ENCODE peak calls at places on chromosomes 12 and 14, in seven cellular contexts. N is AG10803, W is cardiac fibroblast, B is tibial nerve, J is uterus, K is cardiac muscle cell, H is heart left ventricle. L is an unnamed sample.

GRCh38 chr12:13177373-13177772 is 19.2 kb upstream of the EMP1 start:
- DNase-seq in J (no peak), N (no peak), W (no peak), B (no peak), K (no peak), H (no peak), L (no peak)

GRCh38 chr14:69363055-69363454 is 35.0 kb downstream of the ERH start:
- DNase-seq in K (peak), H (no peak), W (peak), J (no peak), N (peak), B (no peak), L (peak)

GRCh38 chr12:123270380-123271181 is 1.1 kb downstream of the CDK2AP1 start:
- DNase-seq in N (peak), J (no peak), W (peak), H (peak), B (no peak), K (peak), L (peak)

GRCh38 chr12:2295941-2296461 is 243.2 kb downstream of the CACNA1C start:
- DNase-seq in K (peak), B (no peak), W (no peak), J (no peak), N (peak), H (no peak), L (no peak)

GRCh38 chr12:27828196-27828595 is 48.2 kb upstream of the MANSC4 start:
- DNase-seq in N (peak), W (no peak), B (no peak), J (no peak), K (no peak), H (no peak), L (no peak)

GRCh38 chr12:48514728-48515127 is 10.7 kb upstream of the OR8S1 start:
- DNase-seq in W (no peak), B (no peak), N (no peak), H (no peak), K (no peak), J (no peak), L (no peak)

GRCh38 chr12:78916845-78917480 is 52.4 kb downstream of the SYT1 start:
- DNase-seq in K (peak), H (no peak), J (no peak), B (no peak), W (peak), N (peak), L (peak)

GRCh38 chr12:47997321-47997720 is 7.0 kb downstream of the COL2A1 start:
- DNase-seq in J (no peak), H (no peak), W (no peak), N (no peak), B (no peak), K (no peak), L (no peak)

GRCh38 chr12:67586951-67587350 is 61.6 kb upstream of the DYRK2 start:
- DNase-seq in K (no peak), W (no peak), N (no peak), H (no peak), B (no peak), J (no peak), L (no peak)

GRCh38 chr14:105204206-105204930 is 23.3 kb upstream of the NUDT14 start:
- DNase-seq in W (peak), N (peak), J (no peak), K (no peak), B (no peak), H (no peak), L (no peak)

GRCh38 chr12:95384785-95385184 is 89.2 kb upstream of the METAP2 start:
- DNase-seq in H (no peak), W (no peak), B (no peak), K (no peak), N (no peak), J (no peak), L (no peak)

GRCh38 chr12:14272954-14273910 is 92.2 kb upstream of the ATF7IP start:
- DNase-seq in H (no peak), W (no peak), N (no peak), J (no peak), K (no peak), B (no peak), L (no peak)

GRCh38 chr12:127240249-127240929 is 1026.6 kb upstream of the TMEM132C start:
- DNase-seq in H (no peak), B (no peak), W (no peak), K (no peak), J (no peak), N (no peak), L (no peak)

GRCh38 chr12:93734784-93735183 is 57.6 kb downstream of the CRADD start:
- DNase-seq in K (peak), J (no peak), B (no peak), H (no peak), N (no peak), W (peak), L (peak)

GRCh38 chr14:65560340-65561027 is 148.0 kb downstream of the FUT8 start:
- DNase-seq in N (peak), K (no peak), J (no peak), H (no peak), W (no peak), B (no peak), L (no peak)

GRCh38 chr12:123533672-123534643 is at the start of gene RILPL1:
- DNase-seq in B (no peak), K (peak), J (peak), W (peak), H (peak), N (peak), L (peak)

GRCh38 chr12:96077081-96077480 is 41.7 kb upstream of the LTA4H start:
- DNase-seq in H (no peak), K (no peak), N (no peak), W (no peak), B (no peak), J (no peak), L (no peak)

GRCh38 chr14:83887871-83888270 is 1642.1 kb upstream of the FLRT2 start:
- DNase-seq in N (no peak), B (no peak), W (no peak), J (no peak), H (no peak), K (no peak), L (no peak)

GRCh38 chr14:95906591-95906990 is 30.0 kb downstream of the TUNAR start:
- DNase-seq in B (no peak), K (no peak), H (no peak), N (no peak), J (no peak), W (no peak), L (no peak)

GRCh38 chr14:100436745-100437406 is 113.7 kb downstream of the SLC25A47 start:
- DNase-seq in N (no peak), J (no peak), K (no peak), W (no peak), H (no peak), B (no peak), L (no peak)

GRCh38 chr12:53219116-53219955 is 12.3 kb upstream of the ITGB7 start:
- DNase-seq in W (peak), N (peak), H (peak), J (no peak), K (peak), B (no peak), L (peak)

GRCh38 chr12:28171356-28172060 is 18.7 kb upstream of the CCDC91 start:
- DNase-seq in J (no peak), K (no peak), B (no peak), W (no peak), N (peak), H (no peak), L (no peak)

GRCh38 chr12:119369907-119370546 is 35.5 kb downstream of the CCDC60 start:
- DNase-seq in B (no peak), H (no peak), W (no peak), J (no peak), K (no peak), N (no peak), L (no peak)

GRCh38 chr12:124898200-124898950 is 16.1 kb downstream of the UBC start:
- DNase-seq in H (peak), W (peak), N (no peak), B (no peak), K (no peak), J (no peak), L (peak)

GRCh38 chr12:15525414-15525813 is 203.1 kb downstream of the PTPRO start:
- DNase-seq in J (no peak), H (no peak), B (no peak), K (no peak), W (no peak), N (no peak), L (no peak)

GRCh38 chr12:15522574-15523187 is 200.4 kb downstream of the PTPRO start:
- DNase-seq in B (no peak), W (peak), K (peak), H (no peak), J (no peak), N (peak), L (peak)

GRCh38 chr12:15526033-15526432 is 203.7 kb downstream of the PTPRO start:
- DNase-seq in H (no peak), W (no peak), N (no peak), B (no peak), J (no peak), K (no peak), L (no peak)

GRCh38 chr12:15520083-15520482 is 197.8 kb downstream of the PTPRO start:
- DNase-seq in W (no peak), K (no peak), B (no peak), J (no peak), H (no peak), N (no peak), L (no peak)

DNA sequence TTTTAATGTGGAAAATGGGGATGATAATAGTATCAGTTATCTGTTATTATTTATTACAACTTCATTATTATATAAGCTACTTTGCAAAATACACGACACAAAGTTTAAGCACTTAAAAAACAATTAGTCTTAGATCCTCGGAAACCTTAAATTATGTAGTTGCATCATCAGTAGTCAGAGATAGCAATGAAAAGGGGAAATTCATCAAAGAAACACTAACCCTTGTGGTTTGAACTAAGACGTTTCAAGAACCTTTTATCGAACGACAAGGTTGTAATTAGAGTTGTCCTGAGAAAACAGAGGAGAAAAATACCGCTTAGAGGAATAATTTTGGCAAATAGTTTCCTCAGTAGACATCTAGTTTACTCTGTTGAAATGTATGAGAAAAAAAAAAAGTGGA is 198.5 kb downstream of the PTPRO start:
- DNase-seq in H (no peak), J (no peak), B (no peak), W (no peak), N (no peak), K (no peak), L (no peak)
- TF ChIP-seq CTCF in H (no peak), J (no peak), B (no peak), W (no peak), N (no peak), K (no peak), L (no peak)

GRCh38 chr12:106301241-106301610 is 1.3 kb upstream of the TCP11L2 start:
- DNase-seq in J (no peak), W (no peak), B (no peak), H (no peak), K (peak), N (peak), L (no peak)
- H3K4me3 ChIP-seq in J (no peak), W (no peak), B (no peak), H (no peak), K (no peak), N (peak), L (no peak)

GRCh38 chr12:115898670-115899069 is 378.8 kb downstream of the MED13L start:
- DNase-seq in J (no peak), H (no peak), K (no peak), B (no peak), W (no peak), N (peak), L (no peak)
- TF ChIP-seq CTCF in J (no peak), H (no peak), K (no peak), B (no peak), W (no peak), N (peak), L (no peak)

GRCh38 chr12:6773662-6774351 is 1.5 kb downstream of the LAG3 start:
- DNase-seq in N (no peak), J (no peak), K (no peak), B (no peak), H (no peak), W (no peak), L (no peak)

GRCh38 chr12:6777386-6777785 is 5.1 kb downstream of the LAG3 start:
- DNase-seq in W (no peak), N (no peak), H (no peak), K (no peak), J (no peak), B (no peak), L (no peak)

GRCh38 chr12:6775185-6775770 is 3.0 kb downstream of the LAG3 start:
- DNase-seq in H (no peak), K (no peak), J (no peak), B (no peak), W (no peak), N (no peak), L (no peak)

GRCh38 chr12:6774557-6775062 is 2.3 kb downstream of the LAG3 start:
- DNase-seq in N (no peak), K (no peak), W (no peak), H (no peak), B (no peak), J (no peak), L (no peak)

GRCh38 chr12:6775775-6776174 is 3.5 kb downstream of the LAG3 start:
- DNase-seq in W (no peak), K (no peak), H (no peak), B (no peak), J (no peak), N (no peak), L (no peak)
- H3K4me3 ChIP-seq in W (no peak), K (no peak), H (no peak), B (no peak), J (no peak), N (no peak), L (no peak)

DNA sequence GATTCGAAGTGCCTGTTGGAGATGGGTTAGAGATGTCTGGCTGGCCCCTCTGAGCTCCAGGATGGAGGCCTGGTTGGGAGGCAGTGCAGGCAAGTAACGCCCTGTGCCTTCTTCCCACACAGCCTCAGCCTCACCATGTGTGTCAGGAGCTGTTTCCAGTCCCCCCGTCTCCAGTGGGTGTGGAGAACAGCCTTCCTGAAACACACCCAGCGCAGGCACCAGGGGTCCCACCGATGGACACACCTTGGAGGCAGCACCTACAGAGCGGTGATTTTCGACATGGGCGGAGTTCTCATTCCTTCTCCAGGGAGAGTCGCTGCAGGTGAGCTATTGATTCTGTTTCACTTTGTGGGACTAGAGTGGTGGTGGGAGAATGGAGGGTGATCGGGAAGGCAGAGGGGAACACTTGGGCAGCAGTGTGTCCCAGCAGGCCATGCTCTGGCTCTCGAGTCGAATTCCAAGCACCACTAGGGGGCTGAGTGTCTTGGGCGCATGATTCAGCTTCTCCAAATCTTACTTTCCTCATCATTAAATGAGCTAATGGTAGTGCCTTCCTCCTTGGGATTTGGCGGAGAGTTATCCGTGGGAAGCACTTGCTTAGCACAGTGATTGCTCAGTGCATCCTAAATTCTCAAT is 6.8 kb downstream of the ACAD10 start:
- DNase-seq in K (peak), H (no peak), W (peak), B (no peak), N (no peak), J (no peak), L (peak)
- TF ChIP-seq CTCF in K (peak), H (no peak), W (peak), B (no peak), N (peak), J (no peak), L (peak)